ENCODE peak calls at places on chromosomes 2 and 18, in four cellular contexts. One of them, this sample, is unnamed.

GRCh38 chr18:63002305-63002704 is 287.0 kb downstream of the PHLPP1 start:
- DNase-seq in HepG2: no peak
- DNase-seq in GM12878: no peak
- DNase-seq in H1: no peak
- DNase-seq in this sample: no peak

GRCh38 chr2:43254331-43254730 is 27.9 kb upstream of the ZFP36L2 start:
- DNase-seq in HepG2: no peak
- DNase-seq in GM12878: no peak
- DNase-seq in H1: no peak
- DNase-seq in this sample: no peak

GRCh38 chr2:178891265-178891958 is 84.2 kb upstream of the TTN start:
- DNase-seq in HepG2: peak; percentile 39
- DNase-seq in GM12878: peak; percentile 33
- DNase-seq in H1: peak; percentile 27
- DNase-seq in this sample: peak; percentile 80

GRCh38 chr18:47635416-47635815 is 295.0 kb downstream of the SMAD2 start:
- DNase-seq in HepG2: no peak
- DNase-seq in GM12878: no peak
- DNase-seq in H1: no peak
- DNase-seq in this sample: no peak

GRCh38 chr2:113886479-113887383 is 3.2 kb upstream of the ACTR3 start:
- DNase-seq in HepG2: peak; percentile 62
- DNase-seq in GM12878: peak; percentile 98
- DNase-seq in H1: no peak
- DNase-seq in this sample: no peak

GRCh38 chr2:218648473-218649100 is 10.8 kb downstream of the ZNF142 start:
- DNase-seq in HepG2: peak; percentile 56
- DNase-seq in GM12878: no peak
- DNase-seq in H1: no peak
- DNase-seq in this sample: no peak

GRCh38 chr2:111113838-111114237 is 6.9 kb upstream of the BCL2L11 start:
- DNase-seq in HepG2: no peak
- DNase-seq in GM12878: no peak
- DNase-seq in H1: no peak
- DNase-seq in this sample: no peak

GRCh38 chr2:55843096-55843991 is 80.2 kb downstream of the EFEMP1 start:
- DNase-seq in HepG2: peak; percentile 59
- DNase-seq in GM12878: no peak
- DNase-seq in H1: no peak
- DNase-seq in this sample: no peak

GRCh38 chr18:31294199-31294747 is 23.7 kb upstream of the DSG1 start:
- DNase-seq in HepG2: no peak
- DNase-seq in GM12878: no peak
- DNase-seq in H1: no peak
- DNase-seq in this sample: no peak

GRCh38 chr2:103219398-103219797 is 457.6 kb downstream of the TMEM182 start:
- DNase-seq in HepG2: no peak
- DNase-seq in GM12878: no peak
- DNase-seq in H1: no peak
- DNase-seq in this sample: no peak

GRCh38 chr2:47198985-47199451 is 43.9 kb upstream of the STPG4 start:
- DNase-seq in HepG2: no peak
- DNase-seq in GM12878: no peak
- DNase-seq in H1: no peak
- DNase-seq in this sample: no peak

GRCh38 chr18:4360221-4360715 is 94.8 kb downstream of the DLGAP1 start:
- DNase-seq in HepG2: no peak
- DNase-seq in GM12878: no peak
- DNase-seq in H1: no peak
- DNase-seq in this sample: no peak

GRCh38 chr2:187138240-187138639 is 289.3 kb upstream of the ZSWIM2 start:
- DNase-seq in HepG2: peak; percentile 37
- DNase-seq in GM12878: no peak
- DNase-seq in H1: no peak
- DNase-seq in this sample: peak; percentile 35

GRCh38 chr18:72672364-72673151 is 128.4 kb upstream of the CBLN2 start:
- DNase-seq in HepG2: peak; percentile 25
- DNase-seq in GM12878: no peak
- DNase-seq in H1: no peak
- DNase-seq in this sample: peak; percentile 9

GRCh38 chr2:141467331-141467730 is 663.5 kb downstream of the LRP1B start:
- DNase-seq in HepG2: no peak
- DNase-seq in GM12878: no peak
- DNase-seq in H1: no peak
- DNase-seq in this sample: no peak

GRCh38 chr2:96452054-96452453 is 53.1 kb downstream of the NEURL3 start:
- DNase-seq in HepG2: no peak
- DNase-seq in GM12878: no peak
- DNase-seq in H1: no peak
- DNase-seq in this sample: no peak

GRCh38 chr2:149334156-149334555 is 3.8 kb downstream of the LYPD6 start:
- DNase-seq in HepG2: no peak
- DNase-seq in GM12878: no peak
- DNase-seq in H1: no peak
- DNase-seq in this sample: no peak

GRCh38 chr2:202406445-202406967 is 30.4 kb downstream of the BMPR2 start:
- DNase-seq in HepG2: no peak
- DNase-seq in GM12878: no peak
- DNase-seq in H1: no peak
- DNase-seq in this sample: no peak

GRCh38 chr2:241855245-241855887 is 3.3 kb downstream of the PDCD1 start:
- DNase-seq in HepG2: no peak
- DNase-seq in GM12878: no peak
- DNase-seq in H1: no peak
- DNase-seq in this sample: no peak

GRCh38 chr2:238158807-238159539 is at the start of gene ERFE:
- DNase-seq in HepG2: no peak
- DNase-seq in GM12878: no peak
- DNase-seq in H1: no peak
- DNase-seq in this sample: peak; percentile 50

GRCh38 chr2:9641641-9642040 is 10.8 kb upstream of the YWHAQ start:
- DNase-seq in HepG2: no peak
- DNase-seq in GM12878: no peak
- DNase-seq in H1: no peak
- DNase-seq in this sample: no peak

GRCh38 chr2:216687646-216688045 is 7.7 kb downstream of the IGFBP5 start:
- DNase-seq in HepG2: peak; percentile 13
- DNase-seq in GM12878: no peak
- DNase-seq in H1: no peak
- DNase-seq in this sample: no peak

GRCh38 chr2:20990446-20990988 is 53.4 kb downstream of the APOB start:
- DNase-seq in HepG2: no peak
- DNase-seq in GM12878: no peak
- DNase-seq in H1: no peak
- DNase-seq in this sample: no peak

GRCh38 chr2:44778671-44779476 is 162.6 kb upstream of the SIX3 start:
- DNase-seq in HepG2: no peak
- DNase-seq in GM12878: peak; percentile 73
- DNase-seq in H1: no peak
- DNase-seq in this sample: peak; percentile 67

GRCh38 chr2:54610700-54611099 is 112.8 kb upstream of the EML6 start:
- DNase-seq in HepG2: no peak
- DNase-seq in GM12878: no peak
- DNase-seq in H1: no peak
- DNase-seq in this sample: no peak

DNA sequence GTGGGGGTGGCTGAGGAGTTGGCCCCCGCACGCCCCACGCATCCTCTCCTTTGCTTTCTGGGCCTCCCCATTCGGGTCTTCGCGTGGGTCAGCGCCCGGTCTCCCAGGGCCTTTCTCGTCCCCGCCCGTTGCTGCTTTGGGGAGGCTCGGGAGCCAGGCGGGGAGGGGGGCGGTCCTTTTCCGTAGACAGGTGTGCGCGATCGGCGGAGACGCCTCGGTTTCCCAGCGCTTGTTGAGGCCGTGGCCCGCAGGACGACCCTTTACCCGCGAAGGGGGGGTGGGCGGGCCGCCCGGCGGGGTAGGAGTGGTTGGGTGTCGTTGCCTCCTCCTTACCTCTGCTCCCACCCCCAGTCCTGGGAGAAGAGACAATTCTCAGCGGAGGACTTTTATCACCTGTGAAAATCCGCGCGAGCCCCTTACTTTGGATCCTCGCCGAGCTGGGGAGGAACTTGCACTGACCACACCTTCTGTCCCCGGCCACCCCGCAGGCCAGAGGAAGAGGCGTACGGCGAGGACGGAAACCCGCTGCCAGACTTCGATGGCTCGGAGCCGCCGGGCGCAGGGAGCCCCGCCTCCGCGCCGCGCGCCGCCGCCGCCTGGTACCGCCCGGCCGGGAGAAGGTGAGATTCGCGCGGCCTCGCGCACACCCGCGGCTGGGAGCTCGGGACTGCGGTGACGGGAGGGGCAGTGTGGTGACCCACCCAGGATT is 2.7 kb downstream of the ADCYAP1 start:
- DNase-seq in HepG2: no peak
- DNase-seq in GM12878: no peak
- DNase-seq in H1: no peak
- DNase-seq in this sample: no peak
- TF ChIP-seq SUZ12 in HepG2: no peak
- TF ChIP-seq SUZ12 in GM12878: no peak
- TF ChIP-seq SUZ12 in H1: no peak
- TF ChIP-seq SUZ12 in this sample: no peak

DNA sequence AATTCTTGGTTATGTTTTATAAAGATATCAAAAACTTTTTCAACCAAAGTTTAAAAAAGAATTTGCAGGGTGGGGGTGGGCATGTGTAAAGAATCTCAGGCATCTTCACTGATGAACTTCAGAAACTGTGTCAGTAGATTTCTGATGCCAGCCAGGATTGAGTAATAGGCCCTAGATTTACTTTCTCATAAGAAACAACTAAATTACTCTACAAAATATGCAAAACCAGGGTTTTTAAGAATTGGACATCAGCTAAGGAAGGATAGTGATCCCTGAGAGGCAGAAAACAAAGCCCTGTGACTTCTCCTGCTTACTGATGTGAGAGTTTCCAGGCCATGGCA is 11.9 kb upstream of the IL1R1 start:
- DNase-seq in HepG2: no peak
- DNase-seq in GM12878: no peak
- DNase-seq in H1: no peak
- DNase-seq in this sample: no peak
- H3K9ac ChIP-seq in HepG2: no peak overlapping the region
- H3K9ac ChIP-seq in GM12878: no peak overlapping the region
- H3K9ac ChIP-seq in H1: no peak overlapping the region
- H3K9ac ChIP-seq in this sample: no peak overlapping the region

DNA sequence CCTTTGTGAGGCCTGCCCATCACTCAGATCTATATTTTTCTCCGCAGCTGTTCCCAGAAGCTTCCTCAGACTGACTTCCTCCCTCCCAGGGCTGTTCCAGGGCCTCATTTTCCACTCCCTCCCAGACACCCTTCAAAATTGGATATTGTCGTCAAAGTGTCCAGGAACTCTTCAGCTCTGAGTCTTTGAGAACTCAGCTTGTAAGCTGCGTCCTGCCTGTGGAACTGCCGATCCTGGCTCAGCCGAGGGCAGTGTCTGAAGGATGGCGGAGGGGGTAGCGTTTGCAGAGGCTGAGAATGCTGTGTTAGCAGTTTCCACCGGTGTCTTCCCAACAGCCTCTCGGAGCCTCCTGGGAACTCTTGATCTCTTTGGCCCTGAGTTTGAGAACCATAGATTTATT is 27.1 kb downstream of the NCK2 start:
- DNase-seq in HepG2: no peak
- DNase-seq in GM12878: no peak
- DNase-seq in H1: no peak
- DNase-seq in this sample: no peak
- H3K4me1 ChIP-seq in HepG2: peaks cover 7% of the 10 kb centered on the region
- H3K4me1 ChIP-seq in GM12878: peaks cover 21% of the 10 kb centered on the region
- H3K4me1 ChIP-seq in H1: peaks cover 5% of the 10 kb centered on the region
- H3K4me1 ChIP-seq in this sample: peaks cover 7% of the 10 kb centered on the region

DNA sequence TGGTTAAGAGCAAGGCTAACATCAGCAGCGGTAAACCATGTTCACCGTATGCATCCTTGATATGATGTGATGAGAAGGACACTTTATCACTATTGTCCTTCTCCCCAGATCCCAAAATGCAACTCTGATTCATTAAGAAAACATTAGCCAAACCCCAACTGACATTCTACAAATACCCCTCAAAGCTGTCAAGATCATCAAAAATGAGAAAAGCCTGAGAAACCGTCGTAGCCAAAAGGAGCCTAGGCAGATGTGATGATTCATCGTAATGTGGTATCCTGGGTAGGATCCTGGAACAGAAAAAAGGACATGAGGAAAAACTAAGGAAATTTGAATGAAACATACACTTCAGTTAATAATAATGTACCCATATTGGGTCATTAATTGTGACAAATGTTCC is 67.3 kb upstream of the ST6GAL2 start:
- DNase-seq in HepG2: no peak
- DNase-seq in GM12878: no peak
- DNase-seq in H1: no peak
- DNase-seq in this sample: no peak
- TF ChIP-seq SUZ12 in HepG2: no peak
- TF ChIP-seq SUZ12 in GM12878: no peak
- TF ChIP-seq SUZ12 in H1: no peak
- TF ChIP-seq SUZ12 in this sample: no peak

GRCh38 chr2:230790981-230791380 is 73.8 kb upstream of the ITM2C start:
- DNase-seq in HepG2: no peak
- DNase-seq in GM12878: no peak
- DNase-seq in H1: no peak
- DNase-seq in this sample: no peak

GRCh38 chr2:230795856-230796255 is 68.9 kb upstream of the ITM2C start:
- DNase-seq in HepG2: no peak
- DNase-seq in GM12878: no peak
- DNase-seq in H1: no peak
- DNase-seq in this sample: no peak

GRCh38 chr2:230794472-230794871 is 70.3 kb upstream of the ITM2C start:
- DNase-seq in HepG2: no peak
- DNase-seq in GM12878: no peak
- DNase-seq in H1: no peak
- DNase-seq in this sample: no peak

GRCh38 chr2:230796280-230796862 is 68.4 kb upstream of the ITM2C start:
- DNase-seq in HepG2: no peak
- DNase-seq in GM12878: no peak
- DNase-seq in H1: no peak
- DNase-seq in this sample: no peak

GRCh38 chr2:230793573-230794359 is 71.0 kb upstream of the ITM2C start:
- DNase-seq in HepG2: no peak
- DNase-seq in GM12878: no peak
- DNase-seq in H1: no peak
- DNase-seq in this sample: no peak
- H3K9ac ChIP-seq in HepG2: no peak overlapping the region
- H3K9ac ChIP-seq in GM12878: no peak overlapping the region
- H3K9ac ChIP-seq in H1: no peak overlapping the region
- H3K9ac ChIP-seq in this sample: no peak overlapping the region